ENCODE peak calls at places on chromosomes 2 and 18, in six cellular contexts. O, D, I, K, W and Q are unnamed samples.

GRCh38 chr2:119234021-119235019 is 10.7 kb downstream of the STEAP3 start:
- DNase-seq in O (peak), D (peak), I (peak), K (no peak), W (no peak), Q (no peak)

GRCh38 chr2:1744446-1745170 is at the start of gene PXDN:
- DNase-seq in O (no peak), D (peak), I (no peak), K (no peak), W (no peak), Q (peak)

GRCh38 chr2:239883326-239884050 is 141.7 kb downstream of the NDUFA10 start:
- DNase-seq in O (no peak), D (no peak), I (no peak), K (no peak), W (no peak), Q (no peak)

GRCh38 chr2:37297632-37298031 is 27.0 kb downstream of the PRKD3 start:
- DNase-seq in O (no peak), D (no peak), I (no peak), K (no peak), W (no peak), Q (no peak)

GRCh38 chr2:101115664-101116063 is 35.5 kb downstream of the TBC1D8 start:
- DNase-seq in O (no peak), D (no peak), I (no peak), K (no peak), W (no peak), Q (no peak)

GRCh38 chr2:120469486-120469885 is 123.5 kb downstream of the INHBB start:
- DNase-seq in O (no peak), D (no peak), I (no peak), K (peak), W (no peak), Q (no peak)

GRCh38 chr2:118845843-118846666 is 1.4 kb downstream of the EN1 start:
- DNase-seq in O (peak), D (no peak), I (no peak), K (no peak), W (no peak), Q (no peak)

GRCh38 chr2:2061091-2061696 is 269.9 kb downstream of the MYT1L start:
- DNase-seq in O (no peak), D (no peak), I (no peak), K (no peak), W (no peak), Q (no peak)

GRCh38 chr2:112684415-112684775 is 36.4 kb upstream of the NT5DC4 start:
- DNase-seq in O (no peak), D (no peak), I (no peak), K (no peak), W (no peak), Q (no peak)

GRCh38 chr2:25480561-25480960 is 138.8 kb upstream of the DNMT3A start:
- DNase-seq in O (no peak), D (no peak), I (no peak), K (no peak), W (no peak), Q (no peak)

GRCh38 chr2:182866095-182866460 is 359 bp downstream of the FRZB start:
- DNase-seq in O (no peak), D (no peak), I (no peak), K (no peak), W (no peak), Q (no peak)

GRCh38 chr2:222296911-222297599 is 1.7 kb downstream of the PAX3 start:
- DNase-seq in O (no peak), D (no peak), I (no peak), K (no peak), W (no peak), Q (no peak)

GRCh38 chr2:236608710-236609109 is 39.1 kb downstream of the ACKR3 start:
- DNase-seq in O (no peak), D (no peak), I (no peak), K (no peak), W (no peak), Q (no peak)

GRCh38 chr18:63322908-63323634 is 3.5 kb upstream of the BCL2 start:
- DNase-seq in O (peak), D (peak), I (peak), K (peak), W (peak), Q (peak)

GRCh38 chr2:213934560-213934959 is 476.3 kb upstream of the VWC2L start:
- DNase-seq in O (peak), D (no peak), I (peak), K (peak), W (no peak), Q (no peak)

GRCh38 chr2:8296340-8296739 is 385.5 kb upstream of the ID2 start:
- DNase-seq in O (no peak), D (no peak), I (no peak), K (no peak), W (no peak), Q (no peak)